ENCODE peak calls at places on chromosomes 16 and 17, in seven cellular contexts. V is uterus, U is aorta, P is pancreas, L is left lung, E is GM23338, J is spleen. X is an unnamed sample.
A peak's percentile ranks its signal among the peaks of the same experiment; 100 is the strongest.

GRCh38 chr16:88064889-88065746 is 113.9 kb downstream of the BANP start:
- DNase-seq in V (no peak), U (peak; percentile 27), P (no peak), L (peak; percentile 11), E (no peak), J (peak; percentile 51), X (no peak)

GRCh38 chr17:44204453-44204882 is 4.8 kb upstream of the ATXN7L3 start:
- DNase-seq in V (no peak), U (peak; percentile 75), P (no peak), L (no peak), E (no peak), J (no peak), X (no peak)

GRCh38 chr17:62093188-62094155 is 28.4 kb upstream of the MED13 start:
- DNase-seq in V (no peak), U (no peak), P (no peak), L (no peak), E (no peak), J (no peak), X (no peak)

GRCh38 chr16:709651-710499 is 4.3 kb upstream of the FBXL16 start:
- DNase-seq in V (no peak), U (no peak), P (no peak), L (no peak), E (peak; percentile 79), J (no peak), X (peak; percentile 92)

GRCh38 chr17:78140169-78141051 is 5.8 kb upstream of the C17orf99 start:
- DNase-seq in V (peak; percentile 87), U (peak; percentile 92), P (peak; percentile 98), L (peak; percentile 99), E (peak; percentile 100), J (peak; percentile 99), X (no peak)

GRCh38 chr17:42189651-42189965 is 4.4 kb upstream of the HCRT start:
- DNase-seq in V (no peak), U (no peak), P (no peak), L (peak; percentile 71), E (no peak), J (peak; percentile 77), X (no peak)

GRCh38 chr16:27355610-27356009 is 41.8 kb downstream of the IL4R start:
- DNase-seq in V (no peak), U (no peak), P (no peak), L (no peak), E (peak; percentile 81), J (peak; percentile 87), X (no peak)

GRCh38 chr17:47946929-47947397 is 5.6 kb downstream of the PNPO start:
- DNase-seq in V (peak; percentile 41), U (peak; percentile 86), P (peak; percentile 92), L (no peak), E (peak; percentile 88), J (no peak), X (no peak)

GRCh38 chr17:42632949-42633444 is 23.5 kb downstream of the TUBG1 start:
- DNase-seq in V (no peak), U (no peak), P (no peak), L (no peak), E (no peak), J (no peak), X (no peak)

GRCh38 chr17:31564883-31565297 is 173.4 kb downstream of the RAB11FIP4 start:
- DNase-seq in V (peak; percentile 37), U (peak; percentile 65), P (no peak), L (no peak), E (peak; percentile 70), J (no peak), X (no peak)

GRCh38 chr17:14197582-14197981 is 39.1 kb downstream of the CDRT15 start:
- DNase-seq in V (no peak), U (no peak), P (no peak), L (no peak), E (no peak), J (no peak), X (no peak)

GRCh38 chr17:7254511-7254910 is 2.5 kb downstream of the ELP5 start:
- DNase-seq in V (no peak), U (no peak), P (no peak), L (no peak), E (no peak), J (no peak), X (no peak)

GRCh38 chr17:67221062-67221998 is 23.7 kb downstream of the HELZ start:
- DNase-seq in V (no peak), U (no peak), P (no peak), L (no peak), E (peak; percentile 54), J (no peak), X (peak; percentile 7)

GRCh38 chr17:74830861-74831260 is 28.8 kb downstream of the GRIN2C start:
- DNase-seq in V (no peak), U (no peak), P (no peak), L (no peak), E (no peak), J (no peak), X (no peak)

GRCh38 chr16:81486555-81487061 is 42.0 kb downstream of the CMIP start:
- DNase-seq in V (no peak), U (peak; percentile 85), P (no peak), L (no peak), E (no peak), J (no peak), X (no peak)

GRCh38 chr16:75032655-75033054 is 33.8 kb downstream of the ZNRF1 start:
- DNase-seq in V (no peak), U (no peak), P (no peak), L (no peak), E (no peak), J (no peak), X (no peak)

GRCh38 chr17:73503560-73503959 is 140.7 kb downstream of the SDK2 start:
- DNase-seq in V (no peak), U (no peak), P (no peak), L (no peak), E (no peak), J (no peak), X (no peak)

GRCh38 chr17:10117581-10118001 is 80.8 kb downstream of the GAS7 start:
- DNase-seq in V (no peak), U (no peak), P (no peak), L (no peak), E (peak; percentile 29), J (peak; percentile 87), X (peak; percentile 82)

GRCh38 chr16:31131841-31132271 is 3.7 kb downstream of the PRSS8 start:
- DNase-seq in V (no peak), U (no peak), P (no peak), L (peak; percentile 73), E (no peak), J (no peak), X (no peak)

GRCh38 chr17:64920419-64921172 is 1.3 kb upstream of the LRRC37A3 start:
- DNase-seq in V (no peak), U (peak; percentile 72), P (no peak), L (no peak), E (peak; percentile 20), J (no peak), X (no peak)

GRCh38 chr16:86491643-86492030 is 18.7 kb upstream of the FOXF1 start:
- DNase-seq in V (no peak), U (no peak), P (no peak), L (no peak), E (no peak), J (no peak), X (no peak)

GRCh38 chr17:57895382-57896060 is 45.7 kb upstream of the MRPS23 start:
- DNase-seq in V (peak; percentile 71), U (no peak), P (peak; percentile 76), L (peak; percentile 37), E (no peak), J (no peak), X (no peak)

GRCh38 chr17:63519116-63519881 is 3.9 kb upstream of the KCNH6 start:
- DNase-seq in V (no peak), U (no peak), P (no peak), L (no peak), E (no peak), J (no peak), X (no peak)

GRCh38 chr16:88549671-88550643 is 20.2 kb upstream of the ZC3H18 start:
- DNase-seq in V (no peak), U (no peak), P (no peak), L (no peak), E (no peak), J (peak; percentile 89), X (no peak)

GRCh38 chr16:8798174-8798527 is 512 bp downstream of the PMM2 start:
- DNase-seq in V (no peak), U (no peak), P (no peak), L (no peak), E (no peak), J (no peak), X (no peak)

GRCh38 chr17:47742319-47743181 is 9.5 kb downstream of the TBX21 start:
- DNase-seq in V (no peak), U (no peak), P (no peak), L (no peak), E (peak; percentile 83), J (peak; percentile 81), X (no peak)

GRCh38 chr17:49360796-49361128 is 1.3 kb downstream of the ZNF652 start:
- DNase-seq in V (no peak), U (no peak), P (peak; percentile 22), L (no peak), E (no peak), J (peak; percentile 79), X (no peak)

GRCh38 chr17:15462962-15463361 is 4.5 kb downstream of the CDRT4 start:
- DNase-seq in V (peak; percentile 25), U (no peak), P (no peak), L (no peak), E (no peak), J (no peak), X (no peak)

GRCh38 chr16:77739493-77739892 is 17.2 kb downstream of the NUDT7 start:
- DNase-seq in V (no peak), U (no peak), P (no peak), L (no peak), E (no peak), J (no peak), X (no peak)

GRCh38 chr16:85227924-85228462 is 115.7 kb upstream of the CIBAR2 start:
- DNase-seq in V (no peak), U (peak; percentile 85), P (no peak), L (no peak), E (peak; percentile 49), J (no peak), X (peak; percentile 33)
- H3K27ac ChIP-seq in V (no peak overlapping the region), U (no peak overlapping the region), P (no peak overlapping the region), L (no peak overlapping the region), E (no peak overlapping the region), J (peak overlapping the region; percentile 43), X (no peak overlapping the region)

GRCh38 chr16:20960899-20961298 is 60.3 kb downstream of the LYRM1 start:
- DNase-seq in V (no peak), U (no peak), P (no peak), L (no peak), E (no peak), J (no peak), X (no peak)
- H3K27ac ChIP-seq in V (no peak overlapping the region), U (no peak overlapping the region), P (no peak overlapping the region), L (no peak overlapping the region), E (no peak overlapping the region), J (no peak overlapping the region), X (no peak overlapping the region)

DNA sequence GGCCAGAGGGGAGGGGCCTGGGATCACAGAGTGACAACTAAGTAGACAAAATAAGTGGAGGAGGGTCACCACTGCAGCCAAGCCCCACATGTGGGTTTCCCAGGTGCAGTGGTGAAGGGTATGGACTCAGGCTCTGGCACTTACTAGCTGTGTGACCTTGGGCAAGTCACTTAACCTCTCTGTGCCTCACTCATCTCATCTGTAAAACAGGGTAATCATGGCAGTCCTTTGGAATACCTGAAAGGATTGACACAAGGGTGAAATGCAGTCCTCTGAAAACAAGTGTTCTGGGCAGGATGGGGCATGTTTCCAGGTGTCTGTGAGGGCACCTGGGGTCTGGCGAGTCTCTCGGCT is 55.8 kb downstream of the NKD1 start:
- DNase-seq in V (no peak), U (no peak), P (no peak), L (no peak), E (no peak), J (no peak), X (no peak)
- H3K27ac ChIP-seq in V (peak overlapping the region; percentile 87), U (peak overlapping the region; percentile 86), P (no peak overlapping the region), L (no peak overlapping the region), E (no peak overlapping the region), J (peak overlapping the region; percentile 59), X (no peak overlapping the region)

GRCh38 chr16:70381604-70382342 is 35.1 kb downstream of the DDX19A start:
- DNase-seq in V (no peak), U (no peak), P (no peak), L (no peak), E (no peak), J (no peak), X (no peak)
- H3K27ac ChIP-seq in V (peak overlapping the region; percentile 36), U (peak overlapping the region; percentile 2), P (peak overlapping the region; percentile 26), L (peak overlapping the region; percentile 86), E (peak overlapping the region; percentile 78), J (peak overlapping the region; percentile 89), X (peak overlapping the region; percentile 86)